ENCODE peak calls at places on chromosomes 13 and 19, in ten cellular contexts. Y, M, C, G, X, O, W, Q, F and A are unnamed samples. For H3K27me3, H3K36me3 and H3K9me3, the result is how much of the 10 kb centered on the place peaks cover.

GRCh38 chr19:633786-634639 is 676 bp upstream of the POLRMT start:
- DNase-seq in Y (no peak), M (no peak), C (no peak), G (no peak), X (no peak), O (no peak), W (no peak), Q (no peak), F (no peak), A (no peak)

GRCh38 chr19:42228640-42229039 is 8.5 kb downstream of the ZNF526 start:
- DNase-seq in Y (peak), M (no peak), C (no peak), G (no peak), X (no peak), O (no peak), W (no peak), Q (no peak), F (no peak), A (peak)

GRCh38 chr13:107347641-107348369 is 779.9 kb upstream of the ARGLU1 start:
- DNase-seq in Y (no peak), M (no peak), C (no peak), G (no peak), X (no peak), O (no peak), W (no peak), Q (no peak), F (no peak), A (no peak)

GRCh38 chr13:27131202-27131623 is 40.4 kb downstream of the USP12 start:
- DNase-seq in Y (no peak), M (no peak), C (no peak), G (peak), X (peak), O (peak), W (no peak), Q (no peak), F (no peak), A (no peak)

GRCh38 chr19:55113570-55114039 is 3.8 kb downstream of the PPP1R12C start:
- DNase-seq in Y (peak), M (peak), C (peak), G (peak), X (peak), O (no peak), W (peak), Q (peak), F (peak), A (peak)

GRCh38 chr13:105345116-105345515 is 1190.3 kb downstream of the EFNB2 start:
- DNase-seq in Y (no peak), M (no peak), C (no peak), G (no peak), X (no peak), O (no peak), W (no peak), Q (no peak), F (no peak), A (no peak)

GRCh38 chr13:34719060-34719875 is 222.8 kb upstream of the NBEA start:
- DNase-seq in Y (no peak), M (no peak), C (no peak), G (peak), X (no peak), O (no peak), W (no peak), Q (no peak), F (no peak), A (no peak)

GRCh38 chr19:11736696-11737095 is 2.0 kb downstream of the ZNF823 start:
- DNase-seq in Y (no peak), M (no peak), C (peak), G (peak), X (peak), O (peak), W (no peak), Q (no peak), F (peak), A (peak)

GRCh38 chr13:93476175-93476574 is 249.6 kb downstream of the GPC6 start:
- DNase-seq in Y (peak), M (no peak), C (no peak), G (peak), X (no peak), O (peak), W (no peak), Q (no peak), F (no peak), A (no peak)

GRCh38 chr19:42282036-42282762 is 13.1 kb downstream of the CIC start:
- DNase-seq in Y (no peak), M (no peak), C (no peak), G (peak), X (no peak), O (no peak), W (peak), Q (no peak), F (no peak), A (no peak)

GRCh38 chr19:50785329-50785922 is 4.8 kb upstream of the ACP4 start:
- DNase-seq in Y (no peak), M (no peak), C (no peak), G (no peak), X (no peak), O (no peak), W (no peak), Q (no peak), F (no peak), A (no peak)

GRCh38 chr13:41061914-41062837 is 867 bp downstream of the WBP4 start:
- DNase-seq in Y (no peak), M (no peak), C (no peak), G (peak), X (no peak), O (peak), W (no peak), Q (peak), F (no peak), A (no peak)

GRCh38 chr19:40312533-40312932 is 27.4 kb upstream of the AKT2 start:
- DNase-seq in Y (no peak), M (no peak), C (no peak), G (no peak), X (no peak), O (no peak), W (no peak), Q (no peak), F (no peak), A (no peak)

GRCh38 chr19:3982701-3983541 is 2.3 kb downstream of the EEF2 start:
- DNase-seq in Y (peak), M (no peak), C (peak), G (peak), X (no peak), O (peak), W (peak), Q (no peak), F (no peak), A (no peak)

GRCh38 chr13:110506859-110507566 is 54.5 kb downstream of the RAB20 start:
- DNase-seq in Y (no peak), M (peak), C (no peak), G (peak), X (peak), O (peak), W (peak), Q (peak), F (peak), A (no peak)

GRCh38 chr19:4454952-4455738 is 2.4 kb downstream of the UBXN6 start:
- DNase-seq in Y (no peak), M (no peak), C (no peak), G (peak), X (no peak), O (no peak), W (no peak), Q (no peak), F (peak), A (no peak)

GRCh38 chr13:45341799-45342584 is 1.0 kb upstream of the TPT1 start:
- DNase-seq in Y (no peak), M (peak), C (no peak), G (peak), X (peak), O (peak), W (peak), Q (peak), F (peak), A (no peak)

GRCh38 chr13:92589955-92590354 is 636.7 kb upstream of the GPC6 start:
- DNase-seq in Y (no peak), M (no peak), C (no peak), G (no peak), X (no peak), O (no peak), W (no peak), Q (no peak), F (no peak), A (no peak)

GRCh38 chr19:45469132-45469834 is 1.5 kb downstream of the FOSB start:
- DNase-seq in Y (peak), M (peak), C (peak), G (peak), X (peak), O (peak), W (peak), Q (peak), F (peak), A (peak)

GRCh38 chr13:35920816-35921215 is 210.4 kb downstream of the DCLK1 start:
- DNase-seq in Y (no peak), M (no peak), C (no peak), G (no peak), X (no peak), O (no peak), W (no peak), Q (no peak), F (no peak), A (no peak)

GRCh38 chr19:17920527-17920926 is 12.3 kb upstream of the CCDC124 start:
- DNase-seq in Y (no peak), M (no peak), C (no peak), G (no peak), X (no peak), O (no peak), W (no peak), Q (no peak), F (no peak), A (no peak)

GRCh38 chr19:48405850-48406249 is 12.4 kb downstream of the GRIN2D start:
- DNase-seq in Y (no peak), M (no peak), C (no peak), G (peak), X (no peak), O (peak), W (no peak), Q (no peak), F (no peak), A (no peak)

GRCh38 chr13:94549241-94550029 is 46.5 kb downstream of the TGDS start:
- DNase-seq in Y (peak), M (peak), C (peak), G (peak), X (peak), O (peak), W (peak), Q (peak), F (peak), A (peak)

GRCh38 chr19:609001-609340 is 19.3 kb downstream of the HCN2 start:
- DNase-seq in Y (no peak), M (peak), C (peak), G (no peak), X (no peak), O (peak), W (no peak), Q (no peak), F (no peak), A (no peak)

GRCh38 chr13:74136089-74136658 is 2.0 kb upstream of the KLF12 start:
- DNase-seq in Y (peak), M (peak), C (peak), G (peak), X (no peak), O (peak), W (peak), Q (peak), F (peak), A (peak)

GRCh38 chr19:54024660-54025059 is 33.2 kb downstream of the CACNG6 start:
- DNase-seq in Y (peak), M (no peak), C (no peak), G (no peak), X (no peak), O (peak), W (no peak), Q (no peak), F (no peak), A (no peak)

GRCh38 chr13:28475916-28476725 is 18.8 kb downstream of the FLT1 start:
- DNase-seq in Y (no peak), M (no peak), C (no peak), G (peak), X (no peak), O (peak), W (no peak), Q (no peak), F (no peak), A (no peak)

GRCh38 chr19:41933131-41933458 is 4.8 kb upstream of the ERFL start:
- DNase-seq in Y (no peak), M (no peak), C (no peak), G (no peak), X (no peak), O (no peak), W (no peak), Q (no peak), F (no peak), A (no peak)

GRCh38 chr19:19113040-19113541 is 25.2 kb downstream of the TMEM161A start:
- DNase-seq in Y (no peak), M (no peak), C (peak), G (peak), X (no peak), O (peak), W (no peak), Q (peak), F (no peak), A (peak)

GRCh38 chr13:73778242-73778864 is 355.9 kb downstream of the KLF12 start:
- DNase-seq in Y (no peak), M (no peak), C (no peak), G (no peak), X (no peak), O (no peak), W (no peak), Q (no peak), F (no peak), A (no peak)

GRCh38 chr19:33883869-33884519 is 87.3 kb downstream of the KCTD15 start:
- DNase-seq in Y (no peak), M (no peak), C (peak), G (no peak), X (no peak), O (peak), W (no peak), Q (no peak), F (no peak), A (no peak)

GRCh38 chr13:36998624-36999041 is 507 bp downstream of the ALG5 start:
- DNase-seq in Y (no peak), M (peak), C (peak), G (peak), X (peak), O (no peak), W (peak), Q (peak), F (no peak), A (peak)

GRCh38 chr13:52615817-52616216 is 26.4 kb upstream of the HNRNPA1L2 start:
- DNase-seq in Y (no peak), M (no peak), C (peak), G (no peak), X (no peak), O (no peak), W (no peak), Q (no peak), F (no peak), A (no peak)

GRCh38 chr19:1856345-1856697 is 7.1 kb downstream of the KLF16 start:
- DNase-seq in Y (no peak), M (no peak), C (peak), G (no peak), X (no peak), O (no peak), W (no peak), Q (no peak), F (no peak), A (peak)
- H3K27me3 ChIP-seq in Y (under half), M (under half), C (under half), G (under half), X (under half), O (under half), W (under half), Q (under half), F (under half), A (under half)

DNA sequence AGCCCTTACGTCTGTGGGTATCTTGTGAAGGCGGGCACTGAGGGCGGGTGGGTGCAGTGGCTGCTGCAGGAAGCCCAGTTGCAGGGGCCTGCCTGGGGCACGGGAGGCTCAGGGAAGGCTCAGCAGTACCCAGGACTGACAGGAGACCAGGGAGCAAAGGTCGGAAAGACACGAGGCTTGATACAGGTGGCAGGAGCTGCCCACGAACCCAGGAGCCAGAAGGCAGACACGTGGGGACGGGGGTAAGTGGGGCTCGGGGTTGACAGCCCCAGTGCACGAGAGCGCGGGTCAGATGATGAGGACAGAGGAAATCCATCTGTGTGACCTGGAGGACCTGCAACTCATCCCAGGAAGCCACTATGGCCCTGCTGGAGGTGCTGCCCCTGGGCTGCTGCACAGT is 25.3 kb downstream of the ELAVL1 start:
- DNase-seq in Y (no peak), M (no peak), C (no peak), G (no peak), X (no peak), O (no peak), W (no peak), Q (no peak), F (no peak), A (no peak)
- H3K36me3 ChIP-seq in Y (half or more), M (half or more), C (under half), G (under half), X (under half), O (half or more), W (half or more), Q (under half), F (half or more), A (half or more)

DNA sequence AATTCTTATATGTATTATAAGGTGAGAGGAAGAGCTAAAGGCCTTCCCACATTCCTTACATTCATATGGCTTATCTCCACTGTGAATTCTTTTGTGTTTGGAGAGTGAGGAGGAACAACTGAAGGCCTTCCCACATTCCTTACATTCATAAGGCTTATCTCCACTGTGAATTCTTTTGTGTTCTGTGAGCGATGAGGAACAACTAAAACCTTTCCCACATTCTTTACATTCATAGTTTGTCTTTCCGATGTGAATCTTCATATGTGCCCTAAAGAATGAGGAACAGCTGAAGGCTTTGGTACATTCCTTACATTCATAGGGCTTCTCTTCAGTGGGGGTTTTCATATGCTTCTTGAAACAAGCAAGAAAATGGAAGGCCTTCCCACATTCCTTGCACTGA is 13.3 kb downstream of the ZNF699 start:
- DNase-seq in Y (no peak), M (no peak), C (no peak), G (peak), X (no peak), O (no peak), W (no peak), Q (no peak), F (no peak), A (no peak)
- H3K9me3 ChIP-seq in Y (under half), M (half or more), C (under half), G (under half), X (under half), O (half or more), W (half or more), Q (under half), F (half or more), A (under half)

GRCh38 chr19:35846038-35846668 is 6.2 kb downstream of the NPHS1 start:
- DNase-seq in Y (no peak), M (no peak), C (no peak), G (no peak), X (no peak), O (peak), W (no peak), Q (no peak), F (no peak), A (no peak)

GRCh38 chr19:35848919-35849505 is 3.3 kb downstream of the NPHS1 start:
- DNase-seq in Y (peak), M (no peak), C (no peak), G (no peak), X (no peak), O (no peak), W (no peak), Q (no peak), F (no peak), A (no peak)

GRCh38 chr19:35848486-35848885 is 3.8 kb downstream of the NPHS1 start:
- DNase-seq in Y (no peak), M (no peak), C (no peak), G (no peak), X (no peak), O (no peak), W (no peak), Q (no peak), F (no peak), A (no peak)

GRCh38 chr19:35845215-35846037 is 6.9 kb downstream of the NPHS1 start:
- DNase-seq in Y (no peak), M (no peak), C (no peak), G (no peak), X (no peak), O (peak), W (no peak), Q (peak), F (no peak), A (no peak)

GRCh38 chr19:35847911-35848310 is 4.4 kb downstream of the NPHS1 start:
- DNase-seq in Y (no peak), M (no peak), C (no peak), G (no peak), X (no peak), O (no peak), W (no peak), Q (no peak), F (no peak), A (no peak)
- H3K27me3 ChIP-seq in Y (under half), M (half or more), C (under half), G (under half), X (under half), O (under half), W (under half), Q (half or more), F (under half), A (under half)

DNA sequence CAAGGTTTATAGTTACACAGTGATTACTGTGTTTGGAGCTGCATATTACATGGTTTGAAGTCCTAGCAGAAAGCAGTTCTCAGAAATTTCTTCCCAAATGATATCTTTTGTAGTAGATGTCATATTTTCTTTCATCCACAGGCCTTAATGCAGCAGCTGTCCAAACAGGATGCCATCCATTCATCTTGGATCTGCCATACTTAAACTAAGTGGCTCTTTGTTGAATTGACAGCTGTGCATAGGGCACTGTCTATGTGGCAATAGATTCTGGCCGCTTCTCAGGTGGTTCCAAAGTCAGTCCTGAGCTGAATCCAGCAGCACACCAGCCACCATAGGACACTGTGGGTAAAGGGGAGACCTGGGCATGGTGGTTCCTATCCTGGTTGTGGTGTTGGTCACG is 41.6 kb upstream of the SPRY2 start:
- DNase-seq in Y (no peak), M (no peak), C (peak), G (no peak), X (no peak), O (no peak), W (no peak), Q (no peak), F (no peak), A (no peak)
- H3K36me3 ChIP-seq in Y (under half), M (under half), C (under half), G (under half), X (under half), O (under half), W (under half), Q (under half), F (under half), A (under half)

DNA sequence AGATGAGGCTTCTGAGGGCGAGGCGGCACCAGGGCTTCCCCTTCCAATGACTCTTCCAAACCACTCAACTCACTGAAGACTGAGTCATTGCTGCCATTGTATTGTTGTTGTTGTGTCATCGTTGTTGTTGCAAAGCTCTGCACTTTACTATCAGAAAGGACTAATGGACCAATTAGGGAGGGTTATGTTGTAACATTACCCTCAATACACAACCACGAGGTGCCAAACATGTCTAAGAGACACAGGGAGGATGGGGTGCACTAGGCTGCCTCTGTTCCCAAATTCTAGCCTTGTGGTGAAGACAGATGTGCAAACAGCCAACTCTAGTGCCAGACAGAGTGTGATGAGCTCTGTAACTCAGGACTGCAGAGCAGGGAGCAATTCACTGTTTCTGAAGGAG is 1075.2 kb downstream of the UQCRFS1 start:
- DNase-seq in Y (no peak), M (no peak), C (no peak), G (no peak), X (no peak), O (no peak), W (no peak), Q (no peak), F (no peak), A (no peak)
- H3K9me3 ChIP-seq in Y (under half), M (under half), C (under half), G (under half), X (under half), O (under half), W (under half), Q (under half), F (under half), A (under half)